ENCODE peak calls at places on chromosomes 13 and 19, in nine cellular contexts. One of them, this sample, is unnamed.
A peak's percentile ranks its signal among the peaks of the same experiment; 100 is the strongest.

GRCh38 chr19:14612657-14613056 is 29.8 kb downstream of the CLEC17A start:
- DNase-seq in spleen: no peak
- DNase-seq in CD4-positive, alpha-beta T cell: no peak
- DNase-seq in OCI-LY7: no peak
- DNase-seq in progenitor cell of endocrine pancreas: no peak
- DNase-seq in nephron progenitor cell: no peak
- DNase-seq in gastrocnemius medialis: no peak
- DNase-seq in dorsolateral prefrontal cortex: no peak
- DNase-seq in lower leg skin: no peak
- DNase-seq in this sample: no peak

GRCh38 chr19:2186071-2186846 is 22.5 kb downstream of the DOT1L start:
- DNase-seq in lower leg skin: peak; percentile 86
- DNase-seq in spleen: no peak
- DNase-seq in gastrocnemius medialis: peak; percentile 97
- DNase-seq in CD4-positive, alpha-beta T cell: no peak
- DNase-seq in dorsolateral prefrontal cortex: peak; percentile 80
- DNase-seq in OCI-LY7: no peak
- DNase-seq in nephron progenitor cell: no peak
- DNase-seq in progenitor cell of endocrine pancreas: no peak
- DNase-seq in this sample: no peak

GRCh38 chr19:18167975-18168645 is 5.5 kb upstream of the IFI30 start:
- DNase-seq in progenitor cell of endocrine pancreas: no peak
- DNase-seq in CD4-positive, alpha-beta T cell: peak; percentile 51
- DNase-seq in spleen: peak; percentile 89
- DNase-seq in dorsolateral prefrontal cortex: peak; percentile 45
- DNase-seq in OCI-LY7: peak; percentile 78
- DNase-seq in lower leg skin: no peak
- DNase-seq in nephron progenitor cell: peak; percentile 68
- DNase-seq in gastrocnemius medialis: peak; percentile 23
- DNase-seq in this sample: no peak

GRCh38 chr13:43470610-43471009 is 316.2 kb downstream of the ENOX1 start:
- DNase-seq in lower leg skin: no peak
- DNase-seq in spleen: no peak
- DNase-seq in OCI-LY7: no peak
- DNase-seq in dorsolateral prefrontal cortex: no peak
- DNase-seq in progenitor cell of endocrine pancreas: no peak
- DNase-seq in nephron progenitor cell: no peak
- DNase-seq in CD4-positive, alpha-beta T cell: no peak
- DNase-seq in gastrocnemius medialis: no peak
- DNase-seq in this sample: no peak

GRCh38 chr13:113116206-113116800 is 6.3 kb upstream of the F10 start:
- DNase-seq in nephron progenitor cell: no peak
- DNase-seq in lower leg skin: no peak
- DNase-seq in spleen: peak; percentile 37
- DNase-seq in dorsolateral prefrontal cortex: no peak
- DNase-seq in gastrocnemius medialis: peak; percentile 1
- DNase-seq in CD4-positive, alpha-beta T cell: no peak
- DNase-seq in progenitor cell of endocrine pancreas: peak; percentile 7
- DNase-seq in OCI-LY7: no peak
- DNase-seq in this sample: peak; percentile 27

GRCh38 chr13:94322925-94323324 is 156.6 kb downstream of the DCT start:
- DNase-seq in nephron progenitor cell: no peak
- DNase-seq in progenitor cell of endocrine pancreas: no peak
- DNase-seq in OCI-LY7: no peak
- DNase-seq in dorsolateral prefrontal cortex: no peak
- DNase-seq in spleen: no peak
- DNase-seq in CD4-positive, alpha-beta T cell: no peak
- DNase-seq in gastrocnemius medialis: no peak
- DNase-seq in lower leg skin: no peak
- DNase-seq in this sample: no peak

GRCh38 chr13:104086759-104087158 is 1020.5 kb upstream of the SLC10A2 start:
- DNase-seq in gastrocnemius medialis: no peak
- DNase-seq in progenitor cell of endocrine pancreas: no peak
- DNase-seq in nephron progenitor cell: no peak
- DNase-seq in dorsolateral prefrontal cortex: no peak
- DNase-seq in spleen: no peak
- DNase-seq in CD4-positive, alpha-beta T cell: no peak
- DNase-seq in lower leg skin: no peak
- DNase-seq in OCI-LY7: no peak
- DNase-seq in this sample: no peak

GRCh38 chr13:113105032-113105993 is at the start of gene F7:
- DNase-seq in dorsolateral prefrontal cortex: no peak
- DNase-seq in CD4-positive, alpha-beta T cell: no peak
- DNase-seq in nephron progenitor cell: no peak
- DNase-seq in progenitor cell of endocrine pancreas: no peak
- DNase-seq in gastrocnemius medialis: no peak
- DNase-seq in lower leg skin: no peak
- DNase-seq in spleen: no peak
- DNase-seq in OCI-LY7: no peak
- DNase-seq in this sample: peak; percentile 81

GRCh38 chr13:49649244-49649962 is 21.1 kb downstream of the ARL11 start:
- DNase-seq in CD4-positive, alpha-beta T cell: no peak
- DNase-seq in progenitor cell of endocrine pancreas: no peak
- DNase-seq in dorsolateral prefrontal cortex: no peak
- DNase-seq in OCI-LY7: no peak
- DNase-seq in lower leg skin: no peak
- DNase-seq in nephron progenitor cell: no peak
- DNase-seq in spleen: no peak
- DNase-seq in gastrocnemius medialis: no peak
- DNase-seq in this sample: no peak

GRCh38 chr13:112586334-112586733 is 1.6 kb downstream of the TUBGCP3 start:
- DNase-seq in spleen: no peak
- DNase-seq in dorsolateral prefrontal cortex: no peak
- DNase-seq in nephron progenitor cell: no peak
- DNase-seq in gastrocnemius medialis: no peak
- DNase-seq in OCI-LY7: no peak
- DNase-seq in lower leg skin: no peak
- DNase-seq in CD4-positive, alpha-beta T cell: no peak
- DNase-seq in progenitor cell of endocrine pancreas: no peak
- DNase-seq in this sample: no peak

GRCh38 chr13:75583101-75583500 is 33.5 kb downstream of the UCHL3 start:
- DNase-seq in gastrocnemius medialis: no peak
- DNase-seq in OCI-LY7: no peak
- DNase-seq in nephron progenitor cell: no peak
- DNase-seq in spleen: no peak
- DNase-seq in lower leg skin: no peak
- DNase-seq in progenitor cell of endocrine pancreas: no peak
- DNase-seq in dorsolateral prefrontal cortex: no peak
- DNase-seq in CD4-positive, alpha-beta T cell: no peak
- DNase-seq in this sample: no peak

GRCh38 chr13:59409651-59410200 is 754.0 kb downstream of the DIAPH3 start:
- DNase-seq in gastrocnemius medialis: no peak
- DNase-seq in lower leg skin: no peak
- DNase-seq in nephron progenitor cell: no peak
- DNase-seq in OCI-LY7: no peak
- DNase-seq in CD4-positive, alpha-beta T cell: no peak
- DNase-seq in dorsolateral prefrontal cortex: no peak
- DNase-seq in progenitor cell of endocrine pancreas: no peak
- DNase-seq in spleen: no peak
- DNase-seq in this sample: no peak

GRCh38 chr13:97329331-97329730 is 104.6 kb upstream of the RAP2A start:
- DNase-seq in OCI-LY7: no peak
- DNase-seq in nephron progenitor cell: no peak
- DNase-seq in progenitor cell of endocrine pancreas: no peak
- DNase-seq in gastrocnemius medialis: no peak
- DNase-seq in spleen: no peak
- DNase-seq in CD4-positive, alpha-beta T cell: no peak
- DNase-seq in dorsolateral prefrontal cortex: no peak
- DNase-seq in lower leg skin: no peak
- DNase-seq in this sample: no peak

GRCh38 chr19:13764101-13764807 is at the start of gene MRI1:
- DNase-seq in gastrocnemius medialis: peak; percentile 63
- DNase-seq in nephron progenitor cell: peak; percentile 76
- DNase-seq in spleen: peak; percentile 91
- DNase-seq in lower leg skin: peak; percentile 72
- DNase-seq in OCI-LY7: peak; percentile 61
- DNase-seq in CD4-positive, alpha-beta T cell: peak; percentile 69
- DNase-seq in progenitor cell of endocrine pancreas: peak; percentile 39
- DNase-seq in dorsolateral prefrontal cortex: peak; percentile 84
- DNase-seq in this sample: peak; percentile 79

GRCh38 chr13:106376411-106377112 is 158.9 kb downstream of the EFNB2 start:
- DNase-seq in lower leg skin: no peak
- DNase-seq in dorsolateral prefrontal cortex: no peak
- DNase-seq in spleen: no peak
- DNase-seq in nephron progenitor cell: no peak
- DNase-seq in gastrocnemius medialis: no peak
- DNase-seq in CD4-positive, alpha-beta T cell: no peak
- DNase-seq in progenitor cell of endocrine pancreas: no peak
- DNase-seq in OCI-LY7: no peak
- DNase-seq in this sample: no peak

GRCh38 chr13:72808917-72809500 is 27.1 kb downstream of the PIBF1 start:
- DNase-seq in nephron progenitor cell: no peak
- DNase-seq in dorsolateral prefrontal cortex: no peak
- DNase-seq in gastrocnemius medialis: no peak
- DNase-seq in spleen: no peak
- DNase-seq in lower leg skin: no peak
- DNase-seq in progenitor cell of endocrine pancreas: no peak
- DNase-seq in CD4-positive, alpha-beta T cell: no peak
- DNase-seq in OCI-LY7: peak; percentile 39
- DNase-seq in this sample: no peak

DNA sequence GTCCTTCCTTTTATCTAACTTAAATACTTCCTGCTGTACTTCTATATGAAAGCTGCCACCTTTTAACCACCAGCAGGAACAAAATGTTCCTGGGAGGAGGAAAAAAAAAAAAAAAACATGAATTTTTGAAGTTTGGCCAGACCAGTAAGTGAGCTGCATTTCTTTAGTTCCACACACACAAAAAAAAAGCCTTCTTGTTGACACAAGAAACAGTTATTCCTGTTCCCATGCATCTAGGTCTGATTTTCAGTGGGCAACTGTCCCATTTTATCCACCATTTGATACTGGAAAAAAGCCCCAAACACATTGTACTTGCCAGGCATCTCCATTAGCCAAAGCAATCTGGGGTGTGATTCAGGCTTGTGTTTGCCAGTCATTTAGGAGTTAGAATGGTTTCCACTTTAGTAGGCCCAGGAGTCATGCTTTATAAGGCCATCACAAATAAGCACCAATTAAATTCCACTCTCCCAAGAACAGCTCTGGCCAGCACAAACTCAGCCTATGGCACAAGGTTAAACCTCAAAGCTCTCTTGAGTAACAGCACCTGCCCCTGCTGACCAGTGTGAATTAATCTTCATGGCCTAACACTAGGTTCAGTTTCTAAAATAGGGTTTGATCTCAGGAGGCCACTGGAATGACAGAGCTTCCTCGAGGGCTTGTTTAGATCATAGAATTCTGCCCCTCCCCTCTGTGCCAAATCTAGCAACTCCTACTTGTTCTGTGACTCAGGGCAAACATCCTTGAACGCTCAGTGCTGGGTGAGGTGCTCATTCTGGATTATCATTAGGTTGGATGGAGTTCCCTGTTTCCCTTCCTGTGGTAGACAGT is 67.1 kb downstream of the NUFIP1 start:
- DNase-seq in progenitor cell of endocrine pancreas: no peak
- DNase-seq in OCI-LY7: no peak
- DNase-seq in lower leg skin: peak; percentile 71
- DNase-seq in spleen: no peak
- DNase-seq in CD4-positive, alpha-beta T cell: no peak
- DNase-seq in gastrocnemius medialis: peak; percentile 94
- DNase-seq in dorsolateral prefrontal cortex: no peak
- DNase-seq in nephron progenitor cell: no peak
- DNase-seq in this sample: no peak
- TF ChIP-seq CTCF in progenitor cell of endocrine pancreas: no peak
- TF ChIP-seq CTCF in OCI-LY7: no peak
- TF ChIP-seq CTCF in lower leg skin: no peak
- TF ChIP-seq CTCF in spleen: no peak
- TF ChIP-seq CTCF in CD4-positive, alpha-beta T cell: no peak
- TF ChIP-seq CTCF in gastrocnemius medialis: no peak
- TF ChIP-seq CTCF in dorsolateral prefrontal cortex: no peak
- TF ChIP-seq CTCF in nephron progenitor cell: no peak
- TF ChIP-seq CTCF in this sample: no peak

DNA sequence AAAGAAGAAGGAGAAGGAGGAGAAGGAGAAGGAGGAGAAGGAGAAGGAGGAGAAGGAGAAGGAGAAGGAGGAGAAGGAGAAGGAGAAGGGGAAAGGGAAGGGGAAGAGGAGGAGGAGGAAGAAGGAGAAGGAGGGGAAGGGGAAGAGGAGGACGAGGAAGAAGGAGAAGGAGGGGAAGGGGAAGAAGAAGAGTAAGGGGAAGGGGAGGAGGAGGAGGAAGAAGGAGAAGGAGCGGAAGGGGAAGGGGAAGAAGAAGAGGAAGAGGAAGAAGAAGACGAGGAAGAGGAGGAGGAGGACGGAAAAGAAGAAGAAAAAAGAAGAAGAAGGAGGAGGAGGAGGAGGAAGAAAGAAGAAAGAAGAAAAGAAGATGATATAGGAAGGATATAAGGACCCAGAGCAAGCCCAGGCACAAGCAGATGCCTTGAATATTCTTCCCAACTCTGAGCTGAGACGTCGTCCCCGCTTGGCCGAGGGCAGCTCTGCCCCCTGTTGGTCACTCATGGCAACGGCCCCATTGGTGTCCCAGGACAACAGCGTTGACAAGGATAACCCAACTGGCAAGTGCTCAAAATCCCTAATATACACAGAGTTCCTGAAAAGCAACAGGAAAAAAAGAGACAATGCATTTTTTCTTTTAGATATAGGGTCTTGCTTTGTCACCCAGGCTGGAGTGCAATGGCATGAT is 30.6 kb upstream of the IGSF23 start:
- DNase-seq in OCI-LY7: peak; percentile 6
- DNase-seq in gastrocnemius medialis: no peak
- DNase-seq in progenitor cell of endocrine pancreas: no peak
- DNase-seq in CD4-positive, alpha-beta T cell: no peak
- DNase-seq in lower leg skin: no peak
- DNase-seq in nephron progenitor cell: peak; percentile 48
- DNase-seq in dorsolateral prefrontal cortex: no peak
- DNase-seq in spleen: no peak
- DNase-seq in this sample: peak; percentile 69
- TF ChIP-seq CTCF in OCI-LY7: peak; percentile 73
- TF ChIP-seq CTCF in gastrocnemius medialis: no peak
- TF ChIP-seq CTCF in progenitor cell of endocrine pancreas: peak; percentile 62
- TF ChIP-seq CTCF in CD4-positive, alpha-beta T cell: no peak
- TF ChIP-seq CTCF in lower leg skin: no peak
- TF ChIP-seq CTCF in nephron progenitor cell: peak; percentile 57
- TF ChIP-seq CTCF in dorsolateral prefrontal cortex: peak; percentile 20
- TF ChIP-seq CTCF in spleen: peak; percentile 44
- TF ChIP-seq CTCF in this sample: peak; percentile 59

GRCh38 chr13:109036091-109036490 is 406.7 kb downstream of the MYO16 start:
- DNase-seq in lower leg skin: no peak
- DNase-seq in spleen: no peak
- DNase-seq in progenitor cell of endocrine pancreas: no peak
- DNase-seq in nephron progenitor cell: no peak
- DNase-seq in CD4-positive, alpha-beta T cell: no peak
- DNase-seq in dorsolateral prefrontal cortex: no peak
- DNase-seq in gastrocnemius medialis: no peak
- DNase-seq in OCI-LY7: no peak
- DNase-seq in this sample: no peak
- TF ChIP-seq CTCF in lower leg skin: no peak
- TF ChIP-seq CTCF in spleen: no peak
- TF ChIP-seq CTCF in progenitor cell of endocrine pancreas: no peak
- TF ChIP-seq CTCF in nephron progenitor cell: no peak
- TF ChIP-seq CTCF in CD4-positive, alpha-beta T cell: no peak
- TF ChIP-seq CTCF in dorsolateral prefrontal cortex: no peak
- TF ChIP-seq CTCF in gastrocnemius medialis: no peak
- TF ChIP-seq CTCF in OCI-LY7: no peak
- TF ChIP-seq CTCF in this sample: no peak

DNA sequence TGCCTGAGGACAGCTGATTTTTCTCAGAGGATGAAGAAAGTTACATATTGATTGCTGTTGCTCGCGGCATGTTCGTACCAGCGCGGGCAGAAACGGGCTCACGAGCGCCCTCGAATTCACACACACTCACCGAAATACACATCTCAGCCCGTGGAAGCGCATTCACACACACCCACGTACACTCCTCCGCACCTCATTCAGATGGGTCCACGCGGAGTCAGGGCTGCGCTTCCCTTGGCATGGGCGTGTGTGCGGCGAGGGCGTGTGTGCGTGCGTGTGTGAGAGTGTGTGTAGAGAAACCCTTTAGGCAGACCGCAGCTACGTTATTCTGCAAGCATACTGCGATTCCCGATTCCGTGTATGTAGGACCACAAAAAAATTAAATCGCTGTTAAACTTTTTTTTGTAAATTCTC is 2.1 kb upstream of the PCDH17 start:
- DNase-seq in OCI-LY7: no peak
- DNase-seq in progenitor cell of endocrine pancreas: no peak
- DNase-seq in dorsolateral prefrontal cortex: peak; percentile 74
- DNase-seq in gastrocnemius medialis: no peak
- DNase-seq in CD4-positive, alpha-beta T cell: no peak
- DNase-seq in nephron progenitor cell: peak; percentile 50
- DNase-seq in spleen: peak; percentile 72
- DNase-seq in lower leg skin: no peak
- DNase-seq in this sample: no peak
- TF ChIP-seq CTCF in OCI-LY7: no peak
- TF ChIP-seq CTCF in progenitor cell of endocrine pancreas: peak; percentile 25
- TF ChIP-seq CTCF in dorsolateral prefrontal cortex: peak; percentile 16
- TF ChIP-seq CTCF in gastrocnemius medialis: no peak
- TF ChIP-seq CTCF in CD4-positive, alpha-beta T cell: no peak
- TF ChIP-seq CTCF in nephron progenitor cell: no peak
- TF ChIP-seq CTCF in spleen: no peak
- TF ChIP-seq CTCF in lower leg skin: no peak
- TF ChIP-seq CTCF in this sample: no peak